ENCODE peak calls at places on chromosome 22, in nine cellular contexts. L is activated CD4-positive, alpha-beta T cell treated with anti-CD3 and anti-CD28 coated beads for 36 hours; H is activated naive CD8-positive, alpha-beta T cell treated with anti-CD3 and anti-CD28 coated beads, Interleukin-2, amount 50 U/mL, for 24 hours; V is COR-L47; I is ureter; Z is ovary; B is cardiac septum; T is MCF 10A; F is NCI-H345. U is an unnamed sample.

GRCh38 chr22:44348963-44349950 is 36.5 kb upstream of the SHISAL1 start:
- DNase-seq in L (no peak), H (no peak), V (no peak), I (no peak), Z (peak), B (no peak), T (no peak), F (no peak), U (no peak)

GRCh38 chr22:47788461-47788860 is 1026.0 kb downstream of the TBC1D22A start:
- DNase-seq in L (no peak), H (no peak), V (no peak), I (no peak), Z (no peak), B (no peak), T (no peak), F (no peak), U (no peak)

GRCh38 chr22:35850831-35851230 is 133.2 kb downstream of the APOL5 start:
- DNase-seq in L (no peak), H (no peak), V (no peak), I (no peak), Z (no peak), B (no peak), T (no peak), F (no peak), U (no peak)

GRCh38 chr22:43128116-43128515 is 15.1 kb downstream of the MCAT start:
- DNase-seq in L (no peak), H (no peak), V (no peak), I (no peak), Z (no peak), B (no peak), T (no peak), F (no peak), U (no peak)

GRCh38 chr22:39638958-39639357 is 68.4 kb downstream of the CACNA1I start:
- DNase-seq in L (no peak), H (no peak), V (no peak), I (no peak), Z (no peak), B (no peak), T (no peak), F (no peak), U (no peak)

GRCh38 chr22:17928391-17928790 is 96.0 kb downstream of the MICAL3 start:
- DNase-seq in L (no peak), H (no peak), V (no peak), I (no peak), Z (no peak), B (no peak), T (no peak), F (no peak), U (no peak)

GRCh38 chr22:19943665-19944026 is 2.0 kb upstream of the TXNRD2 start:
- DNase-seq in L (peak), H (no peak), V (no peak), I (no peak), Z (no peak), B (no peak), T (no peak), F (no peak), U (peak)

GRCh38 chr22:40178417-40179409 is 988 bp downstream of the TNRC6B start:
- DNase-seq in L (peak), H (peak), V (no peak), I (no peak), Z (no peak), B (no peak), T (peak), F (peak), U (peak)

GRCh38 chr22:44089717-44090570 is 65.8 kb downstream of the PARVB start:
- DNase-seq in L (no peak), H (no peak), V (no peak), I (no peak), Z (no peak), B (no peak), T (no peak), F (no peak), U (no peak)

GRCh38 chr22:32904044-32904443 is 102.5 kb downstream of the TIMP3 start:
- DNase-seq in L (peak), H (peak), V (no peak), I (no peak), Z (peak), B (no peak), T (peak), F (no peak), U (peak)

GRCh38 chr22:39535302-39535805 is 2.8 kb upstream of the RPS19BP1 start:
- DNase-seq in L (no peak), H (no peak), V (no peak), I (no peak), Z (no peak), B (no peak), T (no peak), F (no peak), U (no peak)

GRCh38 chr22:48491451-48491941 is 1336.2 kb downstream of the BRD1 start:
- DNase-seq in L (no peak), H (no peak), V (no peak), I (no peak), Z (no peak), B (peak), T (no peak), F (no peak), U (no peak)

GRCh38 chr22:45994516-45995404 is 17.8 kb upstream of the WNT7B start:
- DNase-seq in L (peak), H (peak), V (no peak), I (peak), Z (peak), B (peak), T (peak), F (peak), U (no peak)

GRCh38 chr22:38872831-38873248 is 824 bp upstream of the CBX6 start:
- DNase-seq in L (peak), H (no peak), V (peak), I (peak), Z (peak), B (peak), T (no peak), F (peak), U (no peak)

GRCh38 chr22:44752285-44753188 is at the start of gene ARHGAP8:
- DNase-seq in L (peak), H (no peak), V (peak), I (no peak), Z (no peak), B (no peak), T (peak), F (peak), U (no peak)

GRCh38 chr22:17237031-17237668 is 17.9 kb upstream of the ADA2 start:
- DNase-seq in L (peak), H (no peak), V (no peak), I (no peak), Z (no peak), B (no peak), T (no peak), F (no peak), U (no peak)

GRCh38 chr22:22903355-22903777 is 15.8 kb downstream of the IGLL5 start:
- DNase-seq in L (no peak), H (no peak), V (no peak), I (no peak), Z (no peak), B (no peak), T (no peak), F (no peak), U (no peak)

GRCh38 chr22:19554834-19555404 is 30.7 kb upstream of the CLDN5 start:
- DNase-seq in L (no peak), H (no peak), V (no peak), I (no peak), Z (no peak), B (no peak), T (peak), F (no peak), U (no peak)

GRCh38 chr22:40027191-40028097 is 32.7 kb downstream of the FAM83F start:
- DNase-seq in L (no peak), H (no peak), V (no peak), I (no peak), Z (no peak), B (no peak), T (no peak), F (no peak), U (no peak)

GRCh38 chr22:30425616-30426394 is at the start of gene MTFP1:
- DNase-seq in L (peak), H (peak), V (peak), I (peak), Z (peak), B (peak), T (peak), F (peak), U (peak)

GRCh38 chr22:23478175-23478574 is 101.9 kb downstream of the IGLL1 start:
- DNase-seq in L (no peak), H (no peak), V (no peak), I (no peak), Z (no peak), B (no peak), T (peak), F (no peak), U (no peak)

GRCh38 chr22:47180796-47181195 is 418.3 kb downstream of the TBC1D22A start:
- DNase-seq in L (no peak), H (no peak), V (no peak), I (no peak), Z (no peak), B (no peak), T (no peak), F (no peak), U (no peak)

GRCh38 chr22:46609175-46609690 is 11.0 kb upstream of the GRAMD4 start:
- DNase-seq in L (no peak), H (no peak), V (no peak), I (no peak), Z (no peak), B (no peak), T (no peak), F (no peak), U (no peak)